ENCODE peak calls at places on chromosome 14, in ten cellular contexts. One of them, this sample, is unnamed.

GRCh38 chr14:50394713-50395112 is 2.0 kb downstream of the CDKL1 start:
- DNase-seq in heart left ventricle: no peak
- DNase-seq in cardiac muscle cell: no peak
- DNase-seq in A549: no peak
- DNase-seq in PC-3: no peak
- DNase-seq in tibial artery: no peak
- DNase-seq in lower lobe of right lung: no peak
- DNase-seq in lower leg skin: no peak
- DNase-seq in psoas muscle: no peak
- DNase-seq in HFF-Myc: no peak
- DNase-seq in this sample: no peak

GRCh38 chr14:55136868-55137785 is 8.1 kb downstream of the LGALS3 start:
- DNase-seq in psoas muscle: peak
- DNase-seq in heart left ventricle: peak
- DNase-seq in PC-3: no peak
- DNase-seq in lower lobe of right lung: no peak
- DNase-seq in tibial artery: peak
- DNase-seq in A549: no peak
- DNase-seq in HFF-Myc: no peak
- DNase-seq in lower leg skin: no peak
- DNase-seq in cardiac muscle cell: peak
- DNase-seq in this sample: no peak

GRCh38 chr14:68956728-68957127 is 22.4 kb downstream of the ACTN1 start:
- DNase-seq in psoas muscle: no peak
- DNase-seq in HFF-Myc: no peak
- DNase-seq in lower lobe of right lung: no peak
- DNase-seq in PC-3: no peak
- DNase-seq in heart left ventricle: no peak
- DNase-seq in A549: no peak
- DNase-seq in cardiac muscle cell: no peak
- DNase-seq in lower leg skin: no peak
- DNase-seq in tibial artery: no peak
- DNase-seq in this sample: no peak

GRCh38 chr14:103427485-103428443 is 42.5 kb downstream of the MARK3 start:
- DNase-seq in psoas muscle: no peak
- DNase-seq in lower leg skin: no peak
- DNase-seq in A549: no peak
- DNase-seq in heart left ventricle: no peak
- DNase-seq in tibial artery: no peak
- DNase-seq in cardiac muscle cell: peak
- DNase-seq in PC-3: peak
- DNase-seq in lower lobe of right lung: no peak
- DNase-seq in HFF-Myc: peak
- DNase-seq in this sample: no peak

GRCh38 chr14:104977681-104978647 is at the start of gene AHNAK2:
- DNase-seq in psoas muscle: peak
- DNase-seq in tibial artery: peak
- DNase-seq in lower lobe of right lung: peak
- DNase-seq in cardiac muscle cell: peak
- DNase-seq in HFF-Myc: no peak
- DNase-seq in A549: peak
- DNase-seq in lower leg skin: no peak
- DNase-seq in PC-3: peak
- DNase-seq in heart left ventricle: peak
- DNase-seq in this sample: no peak

GRCh38 chr14:54660712-54661111 is 93.8 kb downstream of the SAMD4A start:
- DNase-seq in HFF-Myc: no peak
- DNase-seq in heart left ventricle: no peak
- DNase-seq in psoas muscle: no peak
- DNase-seq in tibial artery: no peak
- DNase-seq in lower leg skin: no peak
- DNase-seq in cardiac muscle cell: no peak
- DNase-seq in A549: no peak
- DNase-seq in PC-3: no peak
- DNase-seq in lower lobe of right lung: no peak
- DNase-seq in this sample: no peak

GRCh38 chr14:47917344-47917954 is 242.0 kb upstream of the MDGA2 start:
- DNase-seq in PC-3: peak
- DNase-seq in A549: no peak
- DNase-seq in psoas muscle: no peak
- DNase-seq in cardiac muscle cell: peak
- DNase-seq in HFF-Myc: no peak
- DNase-seq in lower leg skin: no peak
- DNase-seq in lower lobe of right lung: no peak
- DNase-seq in heart left ventricle: no peak
- DNase-seq in tibial artery: no peak
- DNase-seq in this sample: no peak

GRCh38 chr14:70888681-70889175 is 18.5 kb upstream of the PCNX1 start:
- DNase-seq in HFF-Myc: no peak
- DNase-seq in heart left ventricle: no peak
- DNase-seq in lower lobe of right lung: no peak
- DNase-seq in psoas muscle: no peak
- DNase-seq in PC-3: peak
- DNase-seq in cardiac muscle cell: peak
- DNase-seq in lower leg skin: no peak
- DNase-seq in A549: no peak
- DNase-seq in tibial artery: no peak
- DNase-seq in this sample: no peak

GRCh38 chr14:29993148-29993547 is 65.5 kb upstream of the PRKD1 start:
- DNase-seq in psoas muscle: no peak
- DNase-seq in lower leg skin: no peak
- DNase-seq in A549: no peak
- DNase-seq in tibial artery: no peak
- DNase-seq in PC-3: no peak
- DNase-seq in cardiac muscle cell: no peak
- DNase-seq in lower lobe of right lung: no peak
- DNase-seq in heart left ventricle: no peak
- DNase-seq in HFF-Myc: no peak
- DNase-seq in this sample: no peak

GRCh38 chr14:68894802-68895201 is 84.3 kb downstream of the ACTN1 start:
- DNase-seq in tibial artery: no peak
- DNase-seq in lower lobe of right lung: no peak
- DNase-seq in PC-3: no peak
- DNase-seq in lower leg skin: no peak
- DNase-seq in HFF-Myc: no peak
- DNase-seq in cardiac muscle cell: peak
- DNase-seq in A549: no peak
- DNase-seq in heart left ventricle: no peak
- DNase-seq in psoas muscle: no peak
- DNase-seq in this sample: no peak

GRCh38 chr14:64549805-64550538 is at the start of gene PPP1R36:
- DNase-seq in PC-3: no peak
- DNase-seq in cardiac muscle cell: no peak
- DNase-seq in lower lobe of right lung: peak
- DNase-seq in lower leg skin: no peak
- DNase-seq in tibial artery: no peak
- DNase-seq in heart left ventricle: peak
- DNase-seq in psoas muscle: peak
- DNase-seq in A549: no peak
- DNase-seq in HFF-Myc: no peak
- DNase-seq in this sample: peak

GRCh38 chr14:88983755-88984154 is 159.3 kb downstream of the TTC8 start:
- DNase-seq in HFF-Myc: peak
- DNase-seq in psoas muscle: no peak
- DNase-seq in heart left ventricle: no peak
- DNase-seq in PC-3: peak
- DNase-seq in A549: peak
- DNase-seq in lower lobe of right lung: no peak
- DNase-seq in tibial artery: no peak
- DNase-seq in lower leg skin: no peak
- DNase-seq in cardiac muscle cell: peak
- DNase-seq in this sample: no peak

GRCh38 chr14:60276347-60276746 is 27.3 kb downstream of the PPM1A start:
- DNase-seq in A549: no peak
- DNase-seq in lower leg skin: no peak
- DNase-seq in lower lobe of right lung: no peak
- DNase-seq in cardiac muscle cell: peak
- DNase-seq in HFF-Myc: no peak
- DNase-seq in PC-3: peak
- DNase-seq in psoas muscle: no peak
- DNase-seq in heart left ventricle: no peak
- DNase-seq in tibial artery: no peak
- DNase-seq in this sample: no peak

GRCh38 chr14:29919845-29920244 is 7.8 kb downstream of the PRKD1 start:
- DNase-seq in tibial artery: no peak
- DNase-seq in A549: no peak
- DNase-seq in heart left ventricle: no peak
- DNase-seq in PC-3: no peak
- DNase-seq in HFF-Myc: no peak
- DNase-seq in cardiac muscle cell: no peak
- DNase-seq in lower lobe of right lung: no peak
- DNase-seq in lower leg skin: no peak
- DNase-seq in psoas muscle: no peak
- DNase-seq in this sample: no peak

GRCh38 chr14:54567634-54568561 is 970 bp downstream of the SAMD4A start:
- DNase-seq in HFF-Myc: no peak
- DNase-seq in A549: no peak
- DNase-seq in lower leg skin: peak
- DNase-seq in lower lobe of right lung: peak
- DNase-seq in psoas muscle: peak
- DNase-seq in heart left ventricle: peak
- DNase-seq in cardiac muscle cell: peak
- DNase-seq in PC-3: peak
- DNase-seq in tibial artery: peak
- DNase-seq in this sample: peak

GRCh38 chr14:96614528-96614927 is 112.3 kb downstream of the PAPOLA start:
- DNase-seq in cardiac muscle cell: no peak
- DNase-seq in lower leg skin: no peak
- DNase-seq in PC-3: no peak
- DNase-seq in lower lobe of right lung: no peak
- DNase-seq in A549: no peak
- DNase-seq in psoas muscle: no peak
- DNase-seq in tibial artery: no peak
- DNase-seq in heart left ventricle: no peak
- DNase-seq in HFF-Myc: no peak
- DNase-seq in this sample: no peak

DNA sequence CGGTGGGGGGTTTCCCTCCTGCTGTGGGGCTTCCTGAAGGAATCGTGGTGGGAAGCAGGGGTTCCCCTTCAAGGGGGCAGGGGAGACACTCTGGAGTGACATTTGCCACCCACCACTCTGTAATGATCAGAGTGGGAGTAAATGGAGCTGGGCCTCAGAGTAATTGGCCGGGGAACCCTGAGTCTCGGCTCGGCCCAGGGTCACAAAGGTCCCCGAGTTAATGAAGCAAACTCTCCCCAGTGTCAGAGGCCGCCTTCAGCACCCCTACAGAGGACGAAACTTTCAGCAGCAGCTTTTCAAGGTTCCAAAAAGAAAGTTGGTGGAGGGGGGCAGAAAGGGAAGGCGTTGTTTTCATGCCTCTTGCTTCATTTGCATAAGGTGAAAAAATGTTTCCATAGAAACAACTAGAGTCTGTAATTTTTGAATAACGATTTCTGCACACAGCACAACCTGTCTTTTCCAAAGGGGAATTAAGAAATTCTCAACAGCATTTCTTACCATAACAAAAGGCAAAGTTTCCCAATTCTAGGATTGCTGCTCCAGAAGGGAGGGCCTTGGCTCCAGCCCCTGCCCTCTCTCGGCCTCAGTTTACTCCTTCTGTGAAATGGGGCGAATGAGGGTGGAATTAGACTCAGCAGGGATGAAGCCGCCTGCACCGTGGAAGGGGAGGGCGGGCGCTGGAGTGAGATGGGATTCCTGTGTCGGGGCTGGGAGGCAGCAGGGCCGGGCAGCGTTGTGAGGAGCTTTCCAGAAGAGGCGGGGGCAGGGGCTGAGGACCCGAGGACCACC is 67.0 kb upstream of the BEGAIN start:
- DNase-seq in HFF-Myc: no peak
- DNase-seq in tibial artery: no peak
- DNase-seq in lower leg skin: no peak
- DNase-seq in PC-3: no peak
- DNase-seq in heart left ventricle: no peak
- DNase-seq in lower lobe of right lung: no peak
- DNase-seq in cardiac muscle cell: no peak
- DNase-seq in psoas muscle: no peak
- DNase-seq in A549: no peak
- DNase-seq in this sample: no peak
- H3K4me3 ChIP-seq in HFF-Myc: no peak
- H3K4me3 ChIP-seq in tibial artery: no peak
- H3K4me3 ChIP-seq in lower leg skin: no peak
- H3K4me3 ChIP-seq in PC-3: peak
- H3K4me3 ChIP-seq in heart left ventricle: no peak
- H3K4me3 ChIP-seq in lower lobe of right lung: peak
- H3K4me3 ChIP-seq in cardiac muscle cell: no peak
- H3K4me3 ChIP-seq in psoas muscle: no peak
- H3K4me3 ChIP-seq in A549: peak
- H3K4me3 ChIP-seq in this sample: no peak

GRCh38 chr14:21267431-21267845 is 1.8 kb downstream of the HNRNPC start:
- DNase-seq in heart left ventricle: no peak
- DNase-seq in tibial artery: no peak
- DNase-seq in HFF-Myc: no peak
- DNase-seq in psoas muscle: no peak
- DNase-seq in lower lobe of right lung: no peak
- DNase-seq in cardiac muscle cell: peak
- DNase-seq in lower leg skin: no peak
- DNase-seq in PC-3: peak
- DNase-seq in A549: no peak
- DNase-seq in this sample: no peak
- H3K4me3 ChIP-seq in heart left ventricle: peak
- H3K4me3 ChIP-seq in tibial artery: peak
- H3K4me3 ChIP-seq in HFF-Myc: peak
- H3K4me3 ChIP-seq in psoas muscle: peak
- H3K4me3 ChIP-seq in lower lobe of right lung: peak
- H3K4me3 ChIP-seq in cardiac muscle cell: peak
- H3K4me3 ChIP-seq in lower leg skin: no peak
- H3K4me3 ChIP-seq in PC-3: peak
- H3K4me3 ChIP-seq in A549: peak
- H3K4me3 ChIP-seq in this sample: peak

DNA sequence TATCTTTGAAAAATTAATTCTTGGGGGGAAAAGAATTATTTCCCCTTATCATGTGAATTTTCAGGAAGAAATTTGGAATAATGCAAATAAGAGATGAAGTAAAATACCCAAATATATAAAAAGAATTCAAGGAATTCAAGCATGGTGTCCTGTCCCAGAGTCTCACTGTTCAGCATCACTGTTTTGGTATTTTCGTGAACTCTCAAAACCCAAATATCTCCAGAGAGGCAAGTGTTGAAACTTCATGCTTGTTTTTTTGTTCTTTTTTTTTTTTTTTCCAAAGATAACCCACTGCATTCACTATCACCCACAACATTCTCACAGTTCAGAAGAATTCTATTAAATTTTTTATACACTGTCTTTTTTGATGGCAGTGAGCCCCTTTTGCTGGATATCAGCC is 354.9 kb downstream of the DIO2 start:
- DNase-seq in cardiac muscle cell: peak
- DNase-seq in psoas muscle: no peak
- DNase-seq in PC-3: no peak
- DNase-seq in A549: no peak
- DNase-seq in tibial artery: no peak
- DNase-seq in lower leg skin: no peak
- DNase-seq in lower lobe of right lung: no peak
- DNase-seq in HFF-Myc: no peak
- DNase-seq in heart left ventricle: no peak
- DNase-seq in this sample: no peak
- H3K4me3 ChIP-seq in cardiac muscle cell: no peak
- H3K4me3 ChIP-seq in psoas muscle: no peak
- H3K4me3 ChIP-seq in PC-3: no peak
- H3K4me3 ChIP-seq in A549: no peak
- H3K4me3 ChIP-seq in tibial artery: no peak
- H3K4me3 ChIP-seq in lower leg skin: no peak
- H3K4me3 ChIP-seq in lower lobe of right lung: no peak
- H3K4me3 ChIP-seq in HFF-Myc: no peak
- H3K4me3 ChIP-seq in heart left ventricle: no peak
- H3K4me3 ChIP-seq in this sample: no peak

GRCh38 chr14:22531451-22532344 is 57.3 kb downstream of the DAD1 start:
- DNase-seq in tibial artery: no peak
- DNase-seq in cardiac muscle cell: no peak
- DNase-seq in PC-3: no peak
- DNase-seq in lower lobe of right lung: no peak
- DNase-seq in heart left ventricle: no peak
- DNase-seq in lower leg skin: no peak
- DNase-seq in psoas muscle: no peak
- DNase-seq in HFF-Myc: no peak
- DNase-seq in A549: no peak
- DNase-seq in this sample: no peak
- H3K4me3 ChIP-seq in tibial artery: no peak
- H3K4me3 ChIP-seq in cardiac muscle cell: no peak
- H3K4me3 ChIP-seq in PC-3: no peak
- H3K4me3 ChIP-seq in lower lobe of right lung: no peak
- H3K4me3 ChIP-seq in heart left ventricle: no peak
- H3K4me3 ChIP-seq in lower leg skin: no peak
- H3K4me3 ChIP-seq in psoas muscle: no peak
- H3K4me3 ChIP-seq in HFF-Myc: no peak
- H3K4me3 ChIP-seq in A549: no peak
- H3K4me3 ChIP-seq in this sample: peak